ENCODE peak calls at places on chromosome 10, in ten cellular contexts. O is testis; G is germinal center; M is effector CD8-positive, alpha-beta T cell; V is lung; B is RWPE1; R is activated naive CD4-positive, alpha-beta T cell treated with anti-CD3 and anti-CD28 coated beads for 36 hours; I is M059J; N is activated naive CD8-positive, alpha-beta T cell treated with anti-CD3 and anti-CD28 coated beads, Interleukin-2, amount 10 ng/mL, durations not matched to agents 7 days and 5 days; Z is NCI-H510A treated with DMSO at 0.1 percent for 48 hours. T is an unnamed sample.

GRCh38 chr10:35409094-35409582 is 72.8 kb downstream of the CCNY start:
- DNase-seq in O (no peak), G (no peak), M (no peak), V (no peak), B (peak), R (peak), I (peak), N (no peak), Z (peak), T (peak)

GRCh38 chr10:103737735-103738367 is 117.5 kb downstream of the SH3PXD2A start:
- DNase-seq in O (no peak), G (no peak), M (no peak), V (no peak), B (no peak), R (no peak), I (no peak), N (no peak), Z (no peak), T (no peak)

GRCh38 chr10:98433371-98433770 is 13.4 kb downstream of the HPS1 start:
- DNase-seq in O (no peak), G (no peak), M (no peak), V (no peak), B (no peak), R (no peak), I (no peak), N (no peak), Z (no peak), T (no peak)

GRCh38 chr10:76984559-76985443 is 652.8 kb downstream of the KCNMA1 start:
- DNase-seq in O (peak), G (peak), M (peak), V (peak), B (peak), R (peak), I (peak), N (peak), Z (peak), T (peak)

GRCh38 chr10:1149793-1150637 is 93.8 kb downstream of the WDR37 start:
- DNase-seq in O (peak), G (no peak), M (no peak), V (no peak), B (no peak), R (no peak), I (no peak), N (no peak), Z (no peak), T (no peak)

GRCh38 chr10:63421591-63421990 is 44.2 kb downstream of the JMJD1C start:
- DNase-seq in O (no peak), G (peak), M (no peak), V (no peak), B (no peak), R (no peak), I (no peak), N (no peak), Z (no peak), T (no peak)

GRCh38 chr10:57880441-57881301 is 387.0 kb downstream of the IPMK start:
- DNase-seq in O (no peak), G (no peak), M (no peak), V (no peak), B (no peak), R (no peak), I (no peak), N (no peak), Z (no peak), T (no peak)

GRCh38 chr10:126931548-126931947 is 26.3 kb downstream of the DOCK1 start:
- DNase-seq in O (no peak), G (no peak), M (no peak), V (no peak), B (no peak), R (no peak), I (no peak), N (no peak), Z (no peak), T (no peak)

GRCh38 chr10:13893926-13894325 is 307.2 kb downstream of the PRPF18 start:
- DNase-seq in O (no peak), G (no peak), M (no peak), V (no peak), B (no peak), R (no peak), I (peak), N (no peak), Z (no peak), T (no peak)

GRCh38 chr10:129371543-129371942 is 95.5 kb upstream of the MGMT start:
- DNase-seq in O (no peak), G (no peak), M (no peak), V (no peak), B (no peak), R (no peak), I (no peak), N (no peak), Z (no peak), T (no peak)

GRCh38 chr10:3776796-3777571 is 8.0 kb downstream of the KLF6 start:
- DNase-seq in O (peak), G (no peak), M (peak), V (no peak), B (peak), R (peak), I (peak), N (no peak), Z (no peak), T (no peak)

GRCh38 chr10:84173543-84173942 is at the start of gene GPR15LG:
- DNase-seq in O (no peak), G (no peak), M (no peak), V (peak), B (no peak), R (no peak), I (no peak), N (no peak), Z (no peak), T (no peak)

GRCh38 chr10:111973826-111974225 is 209.7 kb downstream of the GPAM start:
- DNase-seq in O (no peak), G (no peak), M (no peak), V (no peak), B (no peak), R (no peak), I (no peak), N (no peak), Z (no peak), T (no peak)

GRCh38 chr10:89476676-89477075 is 58.7 kb downstream of the SLC16A12 start:
- DNase-seq in O (no peak), G (no peak), M (no peak), V (peak), B (no peak), R (no peak), I (peak), N (no peak), Z (no peak), T (peak)

GRCh38 chr10:103847909-103848468 is 7.4 kb downstream of the SH3PXD2A start:
- DNase-seq in O (no peak), G (no peak), M (no peak), V (no peak), B (no peak), R (peak), I (no peak), N (no peak), Z (no peak), T (no peak)

GRCh38 chr10:131427901-131428300 is 116.4 kb upstream of the TCERG1L start:
- DNase-seq in O (no peak), G (no peak), M (no peak), V (no peak), B (no peak), R (no peak), I (no peak), N (no peak), Z (no peak), T (no peak)

GRCh38 chr10:92990615-92991014 is 70.0 kb upstream of the CYP26C1 start:
- DNase-seq in O (no peak), G (no peak), M (no peak), V (no peak), B (no peak), R (peak), I (peak), N (no peak), Z (no peak), T (no peak)

GRCh38 chr10:98332623-98333269 is 64.8 kb upstream of the LOXL4 start:
- DNase-seq in O (no peak), G (no peak), M (no peak), V (no peak), B (no peak), R (no peak), I (peak), N (no peak), Z (peak), T (no peak)

GRCh38 chr10:90787906-90788491 is 69.8 kb downstream of the HTR7 start:
- DNase-seq in O (peak), G (peak), M (no peak), V (no peak), B (peak), R (peak), I (peak), N (no peak), Z (peak), T (no peak)

GRCh38 chr10:48879476-48879875 is 60.2 kb downstream of the LRRC18 start:
- DNase-seq in O (no peak), G (no peak), M (no peak), V (peak), B (no peak), R (no peak), I (no peak), N (no peak), Z (no peak), T (no peak)

GRCh38 chr10:61902448-61903183 is 1.1 kb downstream of the ARID5B start:
- DNase-seq in O (peak), G (peak), M (peak), V (peak), B (peak), R (peak), I (peak), N (peak), Z (peak), T (no peak)

GRCh38 chr10:124448696-124449169 is 1.1 kb downstream of the NKX1-2 start:
- DNase-seq in O (no peak), G (no peak), M (no peak), V (no peak), B (no peak), R (no peak), I (no peak), N (no peak), Z (no peak), T (no peak)

GRCh38 chr10:103895458-103896186 is 22.4 kb downstream of the STN1 start:
- DNase-seq in O (no peak), G (no peak), M (no peak), V (no peak), B (no peak), R (peak), I (peak), N (no peak), Z (no peak), T (no peak)

GRCh38 chr10:62059424-62059913 is 158.0 kb downstream of the ARID5B start:
- DNase-seq in O (no peak), G (no peak), M (no peak), V (no peak), B (no peak), R (no peak), I (no peak), N (no peak), Z (no peak), T (no peak)

GRCh38 chr10:105727131-105727530 is 1086.0 kb downstream of the SORCS3 start:
- DNase-seq in O (no peak), G (no peak), M (no peak), V (no peak), B (no peak), R (no peak), I (no peak), N (no peak), Z (no peak), T (no peak)

GRCh38 chr10:44333511-44333910 is 51.4 kb downstream of the CXCL12 start:
- DNase-seq in O (no peak), G (no peak), M (no peak), V (no peak), B (no peak), R (no peak), I (no peak), N (no peak), Z (no peak), T (no peak)

GRCh38 chr10:14023612-14024348 is 306.9 kb downstream of the FRMD4A start:
- DNase-seq in O (no peak), G (no peak), M (no peak), V (no peak), B (no peak), R (no peak), I (peak), N (no peak), Z (no peak), T (no peak)

T was measured in kidney epithelial cell.